ENCODE peak calls at places on chromosomes 1 and 21, in four cellular contexts. X, I, K and Y are unnamed samples.

GRCh38 chr1:77970192-77970591 is 8.7 kb downstream of the FUBP1 start:
- DNase-seq in K (no peak), I (no peak), X (no peak), Y (no peak)

GRCh38 chr1:67685558-67686271 is 714 bp downstream of the GADD45A start:
- DNase-seq in I (no peak), X (no peak), K (no peak), Y (no peak)

GRCh38 chr1:8142955-8143629 is 117.0 kb upstream of the ERRFI1 start:
- DNase-seq in I (no peak), K (no peak), X (no peak), Y (no peak)

GRCh38 chr21:38984982-38985422 is 179.3 kb downstream of the ETS2 start:
- DNase-seq in I (no peak), K (no peak), X (no peak), Y (no peak)

GRCh38 chr1:220748091-220748934 is at the start of gene MTARC2:
- DNase-seq in I (no peak), X (peak), K (peak), Y (peak)

GRCh38 chr1:39407889-39408640 is 83.4 kb upstream of the BMP8A start:
- DNase-seq in K (no peak), X (peak), I (no peak), Y (no peak)

GRCh38 chr1:7335224-7335879 is 435.7 kb upstream of the VAMP3 start:
- DNase-seq in X (no peak), I (no peak), K (no peak), Y (no peak)

GRCh38 chr1:59123081-59123675 is 173.7 kb upstream of the FGGY start:
- DNase-seq in K (no peak), X (no peak), I (no peak), Y (no peak)

GRCh38 chr1:192445849-192446489 is 129.2 kb downstream of the RGS21 start:
- DNase-seq in X (peak), K (no peak), I (peak), Y (no peak)

GRCh38 chr1:158819461-158820443 is 11.4 kb upstream of the MNDA start:
- DNase-seq in K (no peak), X (no peak), I (no peak), Y (no peak)

GRCh38 chr1:171794085-171794484 is 12.6 kb downstream of the METTL13 start:
- DNase-seq in X (no peak), K (no peak), I (no peak), Y (no peak)

GRCh38 chr1:197470330-197470729 is 202.3 kb downstream of the CRB1 start:
- DNase-seq in I (no peak), X (no peak), K (no peak), Y (no peak)

GRCh38 chr1:22578732-22579361 is 15.6 kb downstream of the EPHA8 start:
- DNase-seq in X (no peak), I (no peak), K (no peak), Y (no peak)

GRCh38 chr1:246492611-246493245 is 14.4 kb downstream of the SMYD3 start:
- DNase-seq in I (no peak), K (peak), X (peak), Y (no peak)